ENCODE peak calls at places on chromosomes 7 and 10, in five cellular contexts. One of them, this sample, is unnamed.

GRCh38 chr10:129993621-129994020 is 29.5 kb upstream of the EBF3 start:
- DNase-seq in GM13977: no peak
- DNase-seq in ELR: peak; percentile 91
- DNase-seq in OCI-LY7: no peak
- DNase-seq in NCI-H1092: no peak
- DNase-seq in this sample: no peak

GRCh38 chr10:109889867-109890266 is 33.4 kb downstream of the XPNPEP1 start:
- DNase-seq in NCI-H1092: no peak
- DNase-seq in ELR: peak; percentile 86
- DNase-seq in OCI-LY7: no peak
- DNase-seq in GM13977: no peak
- DNase-seq in this sample: no peak

GRCh38 chr7:96090756-96091155 is 231.1 kb downstream of the SLC25A13 start:
- DNase-seq in OCI-LY7: no peak
- DNase-seq in NCI-H1092: no peak
- DNase-seq in GM13977: no peak
- DNase-seq in ELR: no peak
- DNase-seq in this sample: no peak

GRCh38 chr10:21495686-21496284 is 29.7 kb downstream of the SKIDA1 start:
- DNase-seq in NCI-H1092: peak; percentile 70
- DNase-seq in ELR: peak; percentile 79
- DNase-seq in GM13977: peak; percentile 96
- DNase-seq in OCI-LY7: peak; percentile 87
- DNase-seq in this sample: peak; percentile 91

GRCh38 chr7:116805100-116805544 is 57.3 kb upstream of the CAPZA2 start:
- DNase-seq in ELR: no peak
- DNase-seq in OCI-LY7: no peak
- DNase-seq in GM13977: no peak
- DNase-seq in NCI-H1092: peak; percentile 39
- DNase-seq in this sample: no peak

GRCh38 chr10:131858118-131858515 is 42.7 kb upstream of the PPP2R2D start:
- DNase-seq in NCI-H1092: no peak
- DNase-seq in GM13977: no peak
- DNase-seq in OCI-LY7: no peak
- DNase-seq in ELR: no peak
- DNase-seq in this sample: no peak

GRCh38 chr10:14124951-14125350 is 205.8 kb downstream of the FRMD4A start:
- DNase-seq in GM13977: no peak
- DNase-seq in ELR: no peak
- DNase-seq in NCI-H1092: no peak
- DNase-seq in OCI-LY7: no peak
- DNase-seq in this sample: no peak

GRCh38 chr10:64080071-64080470 is 558.9 kb downstream of the REEP3 start:
- DNase-seq in GM13977: no peak
- DNase-seq in OCI-LY7: no peak
- DNase-seq in ELR: no peak
- DNase-seq in NCI-H1092: no peak
- DNase-seq in this sample: no peak

GRCh38 chr7:148905093-148905666 is 21.1 kb upstream of the EZH2 start:
- DNase-seq in OCI-LY7: no peak
- DNase-seq in GM13977: no peak
- DNase-seq in ELR: no peak
- DNase-seq in NCI-H1092: no peak
- DNase-seq in this sample: no peak

GRCh38 chr10:19325581-19325980 is 277.0 kb downstream of the MALRD1 start:
- DNase-seq in ELR: no peak
- DNase-seq in OCI-LY7: no peak
- DNase-seq in GM13977: no peak
- DNase-seq in NCI-H1092: no peak
- DNase-seq in this sample: no peak

GRCh38 chr7:142853739-142854504 is 954 bp upstream of the EPHB6 start:
- DNase-seq in ELR: peak; percentile 57
- DNase-seq in NCI-H1092: peak; percentile 41
- DNase-seq in GM13977: peak; percentile 87
- DNase-seq in OCI-LY7: peak; percentile 80
- DNase-seq in this sample: peak; percentile 77

GRCh38 chr7:10038351-10038750 is 935.3 kb upstream of the PHF14 start:
- DNase-seq in ELR: no peak
- DNase-seq in NCI-H1092: no peak
- DNase-seq in GM13977: no peak
- DNase-seq in OCI-LY7: no peak
- DNase-seq in this sample: no peak

GRCh38 chr7:135233570-135233969 is at the start of gene STRA8:
- DNase-seq in GM13977: no peak
- DNase-seq in NCI-H1092: no peak
- DNase-seq in OCI-LY7: no peak
- DNase-seq in ELR: no peak
- DNase-seq in this sample: no peak

GRCh38 chr7:101998904-101999236 is 181.4 kb downstream of the CUX1 start:
- DNase-seq in ELR: no peak
- DNase-seq in GM13977: no peak
- DNase-seq in NCI-H1092: no peak
- DNase-seq in OCI-LY7: peak; percentile 51
- DNase-seq in this sample: no peak

GRCh38 chr10:73911553-73912004 is 647 bp downstream of the PLAU start:
- DNase-seq in NCI-H1092: no peak
- DNase-seq in ELR: peak; percentile 58
- DNase-seq in OCI-LY7: no peak
- DNase-seq in GM13977: no peak
- DNase-seq in this sample: peak; percentile 34

GRCh38 chr7:96598421-96598820 is 111.2 kb downstream of the SEM1 start:
- DNase-seq in OCI-LY7: no peak
- DNase-seq in NCI-H1092: no peak
- DNase-seq in GM13977: no peak
- DNase-seq in ELR: no peak
- DNase-seq in this sample: no peak

GRCh38 chr10:87659571-87660483 is at the start of gene PAPSS2:
- DNase-seq in OCI-LY7: no peak
- DNase-seq in NCI-H1092: no peak
- DNase-seq in GM13977: peak; percentile 54
- DNase-seq in ELR: peak; percentile 78
- DNase-seq in this sample: no peak

GRCh38 chr10:116286801-116287200 is 13.8 kb upstream of the GFRA1 start:
- DNase-seq in ELR: no peak
- DNase-seq in GM13977: no peak
- DNase-seq in OCI-LY7: no peak
- DNase-seq in NCI-H1092: no peak
- DNase-seq in this sample: no peak

GRCh38 chr7:131164025-131164899 is 163.4 kb upstream of the MKLN1 start:
- DNase-seq in GM13977: no peak
- DNase-seq in NCI-H1092: no peak
- DNase-seq in ELR: peak; percentile 96
- DNase-seq in OCI-LY7: no peak
- DNase-seq in this sample: no peak

GRCh38 chr7:5567810-5568209 is 144.2 kb upstream of the TNRC18 start:
- DNase-seq in NCI-H1092: no peak
- DNase-seq in OCI-LY7: peak; percentile 48
- DNase-seq in ELR: peak; percentile 37
- DNase-seq in GM13977: no peak
- DNase-seq in this sample: no peak